ENCODE peak calls at places on chromosomes 1 and 21, in seven cellular contexts. One of them, this sample, is unnamed.

GRCh38 chr1:27990920-27991537 is 31.3 kb downstream of the XKR8 start:
- DNase-seq in neuronal stem cell: no peak
- DNase-seq in H1: no peak
- DNase-seq in mesendoderm: no peak
- DNase-seq in mesenchymal stem cell: peak
- DNase-seq in trophoblast cell: no peak
- DNase-seq in IMR-90: peak
- DNase-seq in this sample: no peak

GRCh38 chr21:37276377-37276776 is 9.2 kb upstream of the VPS26C start:
- DNase-seq in IMR-90: no peak
- DNase-seq in mesendoderm: no peak
- DNase-seq in neuronal stem cell: no peak
- DNase-seq in H1: no peak
- DNase-seq in mesenchymal stem cell: no peak
- DNase-seq in trophoblast cell: no peak
- DNase-seq in this sample: no peak

GRCh38 chr21:43306911-43307676 is 119.8 kb downstream of the SIK1 start:
- DNase-seq in neuronal stem cell: no peak
- DNase-seq in mesendoderm: no peak
- DNase-seq in trophoblast cell: peak
- DNase-seq in mesenchymal stem cell: peak
- DNase-seq in IMR-90: peak
- DNase-seq in H1: no peak
- DNase-seq in this sample: no peak

GRCh38 chr1:70140343-70140742 is 65.0 kb downstream of the LRRC40 start:
- DNase-seq in H1: no peak
- DNase-seq in neuronal stem cell: no peak
- DNase-seq in mesenchymal stem cell: peak
- DNase-seq in mesendoderm: no peak
- DNase-seq in trophoblast cell: no peak
- DNase-seq in IMR-90: peak
- DNase-seq in this sample: no peak

GRCh38 chr21:38671716-38672115 is 134.0 kb upstream of the ETS2 start:
- DNase-seq in mesendoderm: no peak
- DNase-seq in neuronal stem cell: no peak
- DNase-seq in trophoblast cell: no peak
- DNase-seq in IMR-90: no peak
- DNase-seq in mesenchymal stem cell: no peak
- DNase-seq in H1: no peak
- DNase-seq in this sample: no peak

GRCh38 chr1:225911207-225912130 is 12.6 kb downstream of the PYCR2 start:
- DNase-seq in mesenchymal stem cell: peak
- DNase-seq in mesendoderm: peak
- DNase-seq in H1: peak
- DNase-seq in trophoblast cell: peak
- DNase-seq in neuronal stem cell: peak
- DNase-seq in IMR-90: peak
- DNase-seq in this sample: peak

GRCh38 chr21:24076179-24076578 is 1531.1 kb downstream of the MRPL39 start:
- DNase-seq in trophoblast cell: no peak
- DNase-seq in mesendoderm: peak
- DNase-seq in neuronal stem cell: no peak
- DNase-seq in IMR-90: peak
- DNase-seq in mesenchymal stem cell: no peak
- DNase-seq in H1: no peak
- DNase-seq in this sample: no peak

GRCh38 chr1:899636-900317 is 23.9 kb upstream of the SAMD11 start:
- DNase-seq in mesenchymal stem cell: no peak
- DNase-seq in H1: no peak
- DNase-seq in mesendoderm: no peak
- DNase-seq in trophoblast cell: no peak
- DNase-seq in IMR-90: no peak
- DNase-seq in neuronal stem cell: no peak
- DNase-seq in this sample: no peak

GRCh38 chr21:46457801-46458314 is 833 bp upstream of the DIP2A start:
- DNase-seq in trophoblast cell: no peak
- DNase-seq in H1: no peak
- DNase-seq in mesendoderm: peak
- DNase-seq in IMR-90: peak
- DNase-seq in neuronal stem cell: no peak
- DNase-seq in mesenchymal stem cell: peak
- DNase-seq in this sample: peak

GRCh38 chr21:38228115-38228514 is 28.7 kb upstream of the KCNJ15 start:
- DNase-seq in trophoblast cell: peak
- DNase-seq in neuronal stem cell: no peak
- DNase-seq in mesenchymal stem cell: no peak
- DNase-seq in mesendoderm: peak
- DNase-seq in IMR-90: no peak
- DNase-seq in H1: peak
- DNase-seq in this sample: peak

GRCh38 chr1:39917825-39918224 is 16.1 kb upstream of the MYCL start:
- DNase-seq in trophoblast cell: no peak
- DNase-seq in IMR-90: no peak
- DNase-seq in H1: no peak
- DNase-seq in mesendoderm: peak
- DNase-seq in neuronal stem cell: no peak
- DNase-seq in mesenchymal stem cell: no peak
- DNase-seq in this sample: peak

GRCh38 chr1:225657462-225657989 is 4.6 kb upstream of the ENAH start:
- DNase-seq in neuronal stem cell: no peak
- DNase-seq in mesendoderm: peak
- DNase-seq in H1: peak
- DNase-seq in IMR-90: peak
- DNase-seq in trophoblast cell: peak
- DNase-seq in mesenchymal stem cell: peak
- DNase-seq in this sample: no peak

GRCh38 chr1:226526801-226527595 is 21.6 kb upstream of the STUM start:
- DNase-seq in mesendoderm: peak
- DNase-seq in neuronal stem cell: peak
- DNase-seq in trophoblast cell: peak
- DNase-seq in mesenchymal stem cell: peak
- DNase-seq in H1: peak
- DNase-seq in IMR-90: peak
- DNase-seq in this sample: peak

GRCh38 chr1:27598902-27599528 is 4.9 kb downstream of the AHDC1 start:
- DNase-seq in mesenchymal stem cell: peak
- DNase-seq in mesendoderm: peak
- DNase-seq in IMR-90: peak
- DNase-seq in trophoblast cell: no peak
- DNase-seq in neuronal stem cell: no peak
- DNase-seq in H1: no peak
- DNase-seq in this sample: no peak

GRCh38 chr1:66996018-66996682 is 57.8 kb downstream of the SLC35D1 start:
- DNase-seq in trophoblast cell: peak
- DNase-seq in IMR-90: peak
- DNase-seq in mesenchymal stem cell: peak
- DNase-seq in H1: peak
- DNase-seq in neuronal stem cell: peak
- DNase-seq in mesendoderm: peak
- DNase-seq in this sample: peak

GRCh38 chr1:41474490-41475271 is 9.8 kb downstream of the EDN2 start:
- DNase-seq in trophoblast cell: no peak
- DNase-seq in H1: no peak
- DNase-seq in IMR-90: no peak
- DNase-seq in neuronal stem cell: no peak
- DNase-seq in mesenchymal stem cell: no peak
- DNase-seq in mesendoderm: peak
- DNase-seq in this sample: no peak

GRCh38 chr1:35876988-35877387 is 6.0 kb upstream of the AGO1 start:
- DNase-seq in trophoblast cell: no peak
- DNase-seq in IMR-90: peak
- DNase-seq in neuronal stem cell: no peak
- DNase-seq in mesendoderm: peak
- DNase-seq in H1: peak
- DNase-seq in mesenchymal stem cell: peak
- DNase-seq in this sample: no peak

GRCh38 chr1:178530520-178530919 is 17.6 kb downstream of the TEX35 start:
- DNase-seq in mesendoderm: no peak
- DNase-seq in trophoblast cell: no peak
- DNase-seq in IMR-90: peak
- DNase-seq in mesenchymal stem cell: peak
- DNase-seq in neuronal stem cell: no peak
- DNase-seq in H1: no peak
- DNase-seq in this sample: no peak

GRCh38 chr1:172977296-172978027 is 73.3 kb downstream of the TNFSF18 start:
- DNase-seq in mesendoderm: no peak
- DNase-seq in trophoblast cell: peak
- DNase-seq in neuronal stem cell: no peak
- DNase-seq in H1: no peak
- DNase-seq in mesenchymal stem cell: no peak
- DNase-seq in IMR-90: no peak
- DNase-seq in this sample: no peak

GRCh38 chr1:199410462-199410861 is 617.0 kb upstream of the NR5A2 start:
- DNase-seq in H1: no peak
- DNase-seq in trophoblast cell: no peak
- DNase-seq in mesenchymal stem cell: no peak
- DNase-seq in mesendoderm: no peak
- DNase-seq in IMR-90: no peak
- DNase-seq in neuronal stem cell: no peak
- DNase-seq in this sample: no peak
- H3K4ac ChIP-seq in H1: no peak
- H3K4ac ChIP-seq in trophoblast cell: no peak
- H3K4ac ChIP-seq in mesenchymal stem cell: no peak
- H3K4ac ChIP-seq in mesendoderm: no peak
- H3K4ac ChIP-seq in IMR-90: no peak
- H3K4ac ChIP-seq in neuronal stem cell: no peak
- H3K4ac ChIP-seq in this sample: no peak

GRCh38 chr1:19091539-19091938 is 118.5 kb downstream of the UBR4 start:
- DNase-seq in neuronal stem cell: no peak
- DNase-seq in trophoblast cell: no peak
- DNase-seq in mesendoderm: no peak
- DNase-seq in mesenchymal stem cell: no peak
- DNase-seq in H1: no peak
- DNase-seq in IMR-90: peak
- DNase-seq in this sample: no peak

GRCh38 chr1:19088717-19089442 is 121.2 kb downstream of the UBR4 start:
- DNase-seq in mesenchymal stem cell: no peak
- DNase-seq in IMR-90: no peak
- DNase-seq in trophoblast cell: no peak
- DNase-seq in mesendoderm: no peak
- DNase-seq in H1: no peak
- DNase-seq in neuronal stem cell: no peak
- DNase-seq in this sample: no peak

GRCh38 chr1:19087017-19087736 is 122.9 kb downstream of the UBR4 start:
- DNase-seq in mesendoderm: no peak
- DNase-seq in neuronal stem cell: no peak
- DNase-seq in mesenchymal stem cell: no peak
- DNase-seq in trophoblast cell: no peak
- DNase-seq in H1: no peak
- DNase-seq in IMR-90: peak
- DNase-seq in this sample: no peak

GRCh38 chr1:19087737-19088594 is 122.1 kb downstream of the UBR4 start:
- DNase-seq in neuronal stem cell: no peak
- DNase-seq in mesendoderm: no peak
- DNase-seq in IMR-90: peak
- DNase-seq in trophoblast cell: no peak
- DNase-seq in mesenchymal stem cell: peak
- DNase-seq in H1: no peak
- DNase-seq in this sample: no peak

DNA sequence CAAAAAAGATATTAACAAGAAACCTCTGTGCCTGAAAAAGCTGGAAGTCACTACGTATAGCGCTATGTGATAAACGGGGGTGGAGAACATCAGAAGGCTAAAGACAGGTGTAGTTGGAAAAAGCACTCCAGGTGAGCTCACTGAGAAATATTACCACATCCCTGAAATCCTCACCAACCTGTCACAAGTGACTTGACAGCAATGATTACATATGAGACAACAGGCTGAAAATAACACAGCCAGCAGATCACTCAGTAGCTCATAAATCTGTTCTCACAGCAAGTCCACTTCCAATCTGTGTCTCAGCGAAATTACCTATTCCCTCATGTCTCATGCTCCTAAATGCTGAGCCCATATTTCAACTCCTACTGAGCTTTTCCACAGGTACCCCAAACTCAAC is 120.5 kb downstream of the UBR4 start:
- DNase-seq in IMR-90: no peak
- DNase-seq in neuronal stem cell: no peak
- DNase-seq in H1: no peak
- DNase-seq in mesenchymal stem cell: no peak
- DNase-seq in trophoblast cell: no peak
- DNase-seq in mesendoderm: no peak
- DNase-seq in this sample: no peak
- H3K23ac ChIP-seq in IMR-90: peak
- H3K23ac ChIP-seq in neuronal stem cell: no peak
- H3K23ac ChIP-seq in H1: no peak
- H3K23ac ChIP-seq in mesenchymal stem cell: no peak
- H3K23ac ChIP-seq in trophoblast cell: no peak
- H3K23ac ChIP-seq in mesendoderm: no peak
- H3K23ac ChIP-seq in this sample: no peak

GRCh38 chr1:176996455-176997090 is 167.9 kb downstream of the ASTN1 start:
- DNase-seq in trophoblast cell: no peak
- DNase-seq in IMR-90: no peak
- DNase-seq in mesenchymal stem cell: no peak
- DNase-seq in neuronal stem cell: peak
- DNase-seq in mesendoderm: peak
- DNase-seq in H1: peak
- DNase-seq in this sample: peak

GRCh38 chr1:176998396-176998795 is 166.1 kb downstream of the ASTN1 start:
- DNase-seq in neuronal stem cell: no peak
- DNase-seq in IMR-90: no peak
- DNase-seq in mesendoderm: no peak
- DNase-seq in trophoblast cell: no peak
- DNase-seq in H1: no peak
- DNase-seq in mesenchymal stem cell: no peak
- DNase-seq in this sample: no peak

DNA sequence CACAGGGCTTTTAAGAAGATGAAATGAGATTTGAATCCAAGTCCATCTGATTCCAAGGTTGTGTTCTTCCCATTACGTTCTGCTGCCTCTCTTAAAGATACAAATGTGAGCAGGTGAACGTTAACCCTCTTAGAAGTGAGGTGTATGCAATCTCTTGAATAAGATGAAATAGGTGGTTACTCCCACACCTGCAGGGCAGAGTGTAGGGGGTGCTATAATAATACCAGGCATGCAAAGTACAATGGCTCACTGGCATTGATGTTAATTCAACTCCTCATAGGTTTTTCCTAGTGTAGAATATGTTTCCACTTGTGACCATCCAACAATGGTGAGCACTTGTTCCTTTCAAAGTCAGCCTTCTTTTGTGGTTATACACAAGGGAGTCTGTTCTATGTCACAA is 163.0 kb downstream of the ASTN1 start:
- DNase-seq in neuronal stem cell: no peak
- DNase-seq in trophoblast cell: no peak
- DNase-seq in mesendoderm: no peak
- DNase-seq in IMR-90: no peak
- DNase-seq in H1: no peak
- DNase-seq in mesenchymal stem cell: no peak
- DNase-seq in this sample: no peak
- H3K4ac ChIP-seq in neuronal stem cell: no peak
- H3K4ac ChIP-seq in trophoblast cell: no peak
- H3K4ac ChIP-seq in mesendoderm: no peak
- H3K4ac ChIP-seq in IMR-90: no peak
- H3K4ac ChIP-seq in H1: no peak
- H3K4ac ChIP-seq in mesenchymal stem cell: no peak
- H3K4ac ChIP-seq in this sample: no peak

DNA sequence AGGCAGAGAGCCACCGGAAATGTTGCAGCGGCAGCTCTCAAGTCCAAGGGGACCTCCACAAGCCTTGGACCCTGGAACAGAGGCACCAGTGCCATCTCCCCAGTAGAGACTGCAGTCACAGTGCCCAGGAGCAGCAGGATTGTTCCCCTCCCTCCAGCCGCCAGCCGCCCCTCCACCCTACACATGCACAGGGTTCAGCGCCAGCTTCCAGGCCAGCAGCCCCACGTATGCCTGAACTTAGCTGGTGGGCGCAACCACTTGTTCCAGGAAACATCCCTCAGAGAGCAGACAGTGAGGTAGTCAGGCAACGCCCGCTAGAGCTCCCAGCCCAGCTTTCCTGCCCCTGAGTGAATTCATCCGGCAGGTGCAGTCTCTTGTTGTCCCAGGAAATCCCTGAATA is 1098.1 kb upstream of the NCAM2 start:
- DNase-seq in IMR-90: no peak
- DNase-seq in H1: no peak
- DNase-seq in trophoblast cell: no peak
- DNase-seq in mesendoderm: no peak
- DNase-seq in neuronal stem cell: no peak
- DNase-seq in mesenchymal stem cell: no peak
- DNase-seq in this sample: no peak
- H3K23ac ChIP-seq in IMR-90: no peak
- H3K23ac ChIP-seq in H1: no peak
- H3K23ac ChIP-seq in trophoblast cell: no peak
- H3K23ac ChIP-seq in mesendoderm: no peak
- H3K23ac ChIP-seq in neuronal stem cell: no peak
- H3K23ac ChIP-seq in mesenchymal stem cell: no peak
- H3K23ac ChIP-seq in this sample: no peak

This sample was measured in H9.